ENCODE peak calls at places on chromosomes 7 and 10, in ten cellular contexts. Y, I, R, H, M, A, S, Q, B and F are unnamed samples.
A peak's percentile ranks its signal among the peaks of the same experiment; 100 is the strongest.

GRCh38 chr7:41219276-41219675 is 483.6 kb downstream of the INHBA start:
- DNase-seq in Y (no peak), I (no peak), R (no peak), H (no peak), M (no peak), A (no peak), S (no peak), Q (no peak), B (no peak), F (no peak)

GRCh38 chr7:73817121-73817520 is 13.7 kb upstream of the CLDN4 start:
- DNase-seq in Y (no peak), I (no peak), R (peak; percentile 16), H (peak; percentile 50), M (no peak), A (no peak), S (peak; percentile 34), Q (no peak), B (peak; percentile 30), F (no peak)

GRCh38 chr10:94005050-94005449 is 11.3 kb downstream of the PLCE1 start:
- DNase-seq in Y (no peak), I (no peak), R (no peak), H (no peak), M (no peak), A (no peak), S (no peak), Q (no peak), B (no peak), F (no peak)

GRCh38 chr10:48594371-48594770 is 10.5 kb downstream of the ARHGAP22 start:
- DNase-seq in Y (no peak), I (no peak), R (no peak), H (no peak), M (no peak), A (no peak), S (no peak), Q (peak; percentile 11), B (no peak), F (no peak)

GRCh38 chr7:121016976-121017375 is 28.5 kb downstream of the CPED1 start:
- DNase-seq in Y (no peak), I (no peak), R (no peak), H (no peak), M (no peak), A (peak; percentile 67), S (no peak), Q (no peak), B (no peak), F (no peak)

GRCh38 chr7:117165656-117166055 is 157.2 kb downstream of the WNT2 start:
- DNase-seq in Y (no peak), I (no peak), R (no peak), H (no peak), M (no peak), A (no peak), S (no peak), Q (no peak), B (no peak), F (no peak)

GRCh38 chr7:87058739-87059524 is 522 bp downstream of the ELAPOR2 start:
- DNase-seq in Y (no peak), I (peak; percentile 34), R (no peak), H (peak; percentile 58), M (peak; percentile 10), A (peak; percentile 66), S (peak; percentile 39), Q (peak; percentile 66), B (no peak), F (peak; percentile 12)

GRCh38 chr10:88810196-88810961 is 7.8 kb downstream of the LIPM start:
- DNase-seq in Y (no peak), I (peak; percentile 36), R (no peak), H (no peak), M (no peak), A (no peak), S (no peak), Q (peak; percentile 80), B (no peak), F (peak; percentile 56)

GRCh38 chr10:132574288-132574687 is 36.7 kb downstream of the INPP5A start:
- DNase-seq in Y (no peak), I (no peak), R (no peak), H (no peak), M (no peak), A (no peak), S (no peak), Q (no peak), B (no peak), F (no peak)

GRCh38 chr10:132571565-132572544 is 34.3 kb downstream of the INPP5A start:
- DNase-seq in Y (peak; percentile 42), I (peak; percentile 66), R (peak; percentile 90), H (peak; percentile 82), M (no peak), A (peak; percentile 86), S (peak; percentile 56), Q (peak; percentile 98), B (no peak), F (peak; percentile 82)

GRCh38 chr10:132572545-132572937 is 35.0 kb downstream of the INPP5A start:
- DNase-seq in Y (no peak), I (no peak), R (no peak), H (no peak), M (no peak), A (peak; percentile 56), S (no peak), Q (peak; percentile 77), B (no peak), F (no peak)

GRCh38 chr10:132570265-132570664 is 32.7 kb downstream of the INPP5A start:
- DNase-seq in Y (no peak), I (no peak), R (no peak), H (no peak), M (no peak), A (no peak), S (no peak), Q (no peak), B (no peak), F (no peak)

DNA sequence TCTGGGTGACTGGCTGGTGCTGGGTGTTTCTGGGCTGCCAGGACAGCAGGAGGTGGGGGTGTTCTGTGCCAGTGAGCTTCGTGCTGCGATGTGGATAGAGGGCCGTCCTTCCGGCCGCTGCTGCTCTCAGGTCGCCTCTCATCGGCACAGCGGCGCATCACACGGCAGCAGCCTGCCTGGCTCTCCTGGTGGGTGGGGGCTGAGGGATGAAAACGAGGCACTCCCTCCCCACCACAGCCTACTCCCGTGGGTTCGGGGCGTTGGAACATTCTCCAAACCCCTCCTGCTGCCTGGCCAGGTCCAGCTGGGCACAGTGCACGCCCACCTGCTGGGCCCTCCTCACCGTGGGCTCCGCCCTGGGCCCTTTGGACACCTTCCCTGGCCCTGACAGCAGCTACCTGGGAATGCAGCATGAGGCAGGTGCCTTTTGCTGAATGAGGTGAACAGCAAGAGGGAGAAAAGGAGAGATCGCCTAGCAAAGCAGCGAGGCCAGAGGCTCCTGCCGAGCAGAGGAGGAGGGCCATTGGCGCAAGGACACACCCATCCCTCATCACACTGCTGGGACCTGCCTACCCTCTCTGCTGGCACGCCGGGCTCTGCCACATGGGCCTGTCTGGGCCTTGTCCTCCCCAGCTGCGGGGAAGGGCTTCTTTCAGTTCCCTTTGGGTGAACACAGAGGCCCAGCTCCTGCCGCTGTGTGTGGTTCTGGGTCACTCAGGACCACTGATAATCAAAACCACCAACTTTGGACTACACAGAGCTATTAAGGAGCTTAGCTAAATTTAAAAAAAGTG is 33.4 kb downstream of the INPP5A start:
- DNase-seq in Y (no peak), I (peak; percentile 66), R (no peak), H (peak; percentile 73), M (no peak), A (no peak), S (peak; percentile 68), Q (no peak), B (peak; percentile 93), F (no peak)
- H3K27ac ChIP-seq in Y (no peak overlapping the region), I (peak overlapping the region; percentile 40), R (peak overlapping the region; percentile 81), H (no peak overlapping the region), M (no peak overlapping the region), A (peak overlapping the region; percentile 71), S (peak overlapping the region; percentile 20), Q (peak overlapping the region; percentile 1), B (peak overlapping the region; percentile 87), F (no peak overlapping the region)

GRCh38 chr10:35950221-35950620 is 308.1 kb upstream of the FZD8 start:
- DNase-seq in Y (no peak), I (no peak), R (no peak), H (no peak), M (no peak), A (no peak), S (no peak), Q (no peak), B (no peak), F (no peak)

GRCh38 chr10:35946556-35946955 is 304.5 kb upstream of the FZD8 start:
- DNase-seq in Y (no peak), I (no peak), R (no peak), H (no peak), M (no peak), A (no peak), S (no peak), Q (no peak), B (no peak), F (no peak)

GRCh38 chr10:35949820-35950219 is 307.7 kb upstream of the FZD8 start:
- DNase-seq in Y (no peak), I (no peak), R (no peak), H (no peak), M (no peak), A (no peak), S (no peak), Q (peak; percentile 47), B (no peak), F (no peak)
- H3K4me3 ChIP-seq in Y (no peak overlapping the region), I (no peak overlapping the region), R (no peak overlapping the region), H (no peak overlapping the region), M (no peak overlapping the region), A (no peak overlapping the region), S (no peak overlapping the region), Q (no peak overlapping the region), B (no peak overlapping the region), F (no peak overlapping the region)

GRCh38 chr7:100726998-100727761 is 6.2 kb upstream of the ZAN start:
- DNase-seq in Y (no peak), I (no peak), R (no peak), H (no peak), M (no peak), A (peak; percentile 79), S (no peak), Q (no peak), B (no peak), F (peak; percentile 15)
- H3K27ac ChIP-seq in Y (no peak overlapping the region), I (no peak overlapping the region), R (no peak overlapping the region), H (no peak overlapping the region), M (no peak overlapping the region), A (no peak overlapping the region), S (no peak overlapping the region), Q (no peak overlapping the region), B (no peak overlapping the region), F (no peak overlapping the region)

GRCh38 chr7:15686209-15686956 is at the start of gene MEOX2:
- DNase-seq in Y (no peak), I (no peak), R (no peak), H (peak; percentile 91), M (no peak), A (peak; percentile 90), S (peak; percentile 67), Q (peak; percentile 46), B (no peak), F (no peak)

GRCh38 chr7:15684834-15685233 is 1.6 kb downstream of the MEOX2 start:
- DNase-seq in Y (no peak), I (no peak), R (no peak), H (no peak), M (no peak), A (no peak), S (no peak), Q (no peak), B (no peak), F (no peak)

GRCh38 chr7:15687645-15688025 is 1.2 kb upstream of the MEOX2 start:
- DNase-seq in Y (no peak), I (no peak), R (no peak), H (no peak), M (no peak), A (no peak), S (no peak), Q (peak; percentile 60), B (no peak), F (no peak)

GRCh38 chr7:15685358-15686181 is 913 bp downstream of the MEOX2 start:
- DNase-seq in Y (no peak), I (no peak), R (no peak), H (peak; percentile 81), M (no peak), A (peak; percentile 73), S (peak; percentile 56), Q (peak; percentile 38), B (no peak), F (no peak)

DNA sequence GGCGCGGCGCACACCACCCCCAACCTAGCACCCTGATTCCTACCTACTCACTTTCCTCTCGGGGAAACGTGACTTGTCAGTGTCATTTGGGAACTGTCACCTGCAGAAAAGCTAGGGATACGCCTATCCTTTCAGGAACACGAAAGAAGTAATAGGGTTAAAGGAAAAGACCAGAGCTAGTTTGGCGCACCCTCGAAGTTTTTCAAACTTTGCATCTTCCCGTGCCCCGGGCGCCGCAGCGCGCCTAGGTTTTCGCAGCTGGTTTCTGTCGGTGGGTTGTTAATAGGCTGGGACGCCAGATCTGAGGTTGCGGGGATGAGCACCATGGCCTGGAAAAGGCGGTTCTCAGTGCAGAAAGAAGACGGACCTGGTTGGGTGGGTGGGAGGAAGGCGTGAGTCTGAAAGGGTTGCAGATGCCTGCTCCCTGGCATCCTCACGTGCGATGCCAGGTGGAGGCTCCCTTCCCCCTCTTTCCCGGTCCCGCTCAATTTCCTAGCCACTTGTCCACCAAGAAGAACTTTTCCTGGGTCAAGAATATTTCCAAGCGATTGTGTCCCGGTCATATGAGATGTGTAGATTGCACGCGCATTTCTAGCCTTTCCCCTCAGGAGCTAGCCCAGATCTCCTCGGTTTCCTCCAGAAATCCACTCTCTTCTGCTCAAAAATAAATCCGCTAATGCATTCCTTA is 618 bp upstream of the MEOX2 start:
- DNase-seq in Y (no peak), I (no peak), R (no peak), H (peak; percentile 74), M (no peak), A (peak; percentile 62), S (no peak), Q (peak; percentile 11), B (no peak), F (no peak)
- H3K4me3 ChIP-seq in Y (no peak overlapping the region), I (peak overlapping the region; percentile 44), R (no peak overlapping the region), H (peak overlapping the region; percentile 3), M (no peak overlapping the region), A (peak overlapping the region; percentile 43), S (peak overlapping the region; percentile 22), Q (no peak overlapping the region), B (peak overlapping the region; percentile 30), F (no peak overlapping the region)